ENCODE peak calls at places on chromosomes 12 and 14, in eight cellular contexts. D, G, X, J, Y, L, Q and U are unnamed samples. For H3K4me1, the result is how much of the 10 kb centered on the place peaks cover.

GRCh38 chr14:76446486-76446885 is 70.5 kb downstream of the ESRRB start:
- DNase-seq in Y (no peak), J (no peak), D (no peak), Q (peak), X (no peak), G (no peak), L (no peak), U (no peak)

GRCh38 chr12:89525824-89526770 is at the start of gene POC1B:
- DNase-seq in Q (peak), G (peak), J (peak), D (peak), L (peak), X (peak), Y (peak), U (peak)

GRCh38 chr14:56274556-56274955 is 156.3 kb downstream of the PELI2 start:
- DNase-seq in L (peak), Q (no peak), D (no peak), G (no peak), X (no peak), J (no peak), Y (no peak), U (no peak)

GRCh38 chr14:61756135-61756534 is 6.1 kb upstream of the SNAPC1 start:
- DNase-seq in Q (no peak), J (no peak), L (no peak), Y (no peak), D (no peak), X (no peak), G (no peak), U (no peak)

GRCh38 chr14:69087061-69087461 is 65.9 kb downstream of the DCAF5 start:
- DNase-seq in X (no peak), Q (no peak), L (peak), J (no peak), D (peak), Y (no peak), G (no peak), U (no peak)

GRCh38 chr14:89922549-89922907 is 32.0 kb downstream of the EFCAB11 start:
- DNase-seq in X (no peak), L (no peak), J (no peak), G (no peak), Q (no peak), Y (no peak), D (no peak), U (no peak)

GRCh38 chr12:1808798-1809480 is 11.4 kb upstream of the LRTM2 start:
- DNase-seq in D (no peak), J (no peak), Y (peak), Q (no peak), L (no peak), X (no peak), G (no peak), U (no peak)

GRCh38 chr12:22312336-22312735 is 22.2 kb downstream of the ST8SIA1 start:
- DNase-seq in X (no peak), Q (no peak), Y (no peak), L (peak), J (no peak), D (peak), G (no peak), U (no peak)

GRCh38 chr14:79036506-79036905 is 866.3 kb downstream of the NRXN3 start:
- DNase-seq in J (no peak), G (no peak), L (no peak), Y (no peak), X (no peak), Q (no peak), D (no peak), U (no peak)

GRCh38 chr12:51051787-51052186 is 3.7 kb downstream of the LETMD1 start:
- DNase-seq in Q (no peak), G (no peak), Y (no peak), L (no peak), J (no peak), X (no peak), D (no peak), U (no peak)

GRCh38 chr12:58393152-58393551 is 451.8 kb downstream of the ATP23 start:
- DNase-seq in L (peak), Q (no peak), Y (no peak), J (no peak), D (peak), X (no peak), G (no peak), U (no peak)

GRCh38 chr14:92645841-92646478 is 102.5 kb downstream of the LGMN start:
- DNase-seq in L (peak), J (no peak), G (no peak), D (peak), Y (no peak), Q (no peak), X (no peak), U (no peak)

GRCh38 chr12:13099066-13099909 is 4.2 kb downstream of the GSG1 start:
- DNase-seq in J (no peak), G (peak), D (no peak), Q (no peak), Y (no peak), L (peak), X (no peak), U (peak)
- H3K9ac ChIP-seq in J (no peak), G (peak), D (peak), Q (peak), Y (no peak), L (peak), X (no peak), U (peak)

GRCh38 chr14:57641776-57642175 is 148.1 kb upstream of the CCDC198 start:
- DNase-seq in D (no peak), Y (no peak), Q (no peak), J (no peak), L (no peak), G (no peak), X (no peak), U (no peak)
- H3K4me1 ChIP-seq in D (under half), Y (under half), Q (under half), J (under half), L (under half), G (under half), X (under half), U (under half)

DNA sequence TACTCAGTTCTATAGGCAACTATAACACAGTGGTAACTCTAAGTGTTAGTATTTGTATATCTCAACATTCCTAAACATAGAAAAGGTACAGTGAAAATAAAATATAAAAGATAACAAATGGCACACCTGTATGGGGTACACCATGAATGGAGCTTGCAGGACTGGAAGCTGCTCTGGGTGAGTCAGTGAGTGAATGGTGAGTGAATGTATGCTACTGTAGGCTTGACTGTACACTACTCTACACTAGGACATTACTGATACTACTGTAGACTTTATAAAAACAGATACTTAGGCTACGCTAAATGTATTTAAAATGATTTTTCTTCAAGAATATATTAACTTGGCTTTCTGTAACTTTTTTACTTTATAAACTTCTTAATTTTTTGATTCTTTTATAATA is 25.5 kb downstream of the TEAD4 start:
- DNase-seq in L (no peak), D (no peak), Q (no peak), G (no peak), X (no peak), Y (no peak), J (no peak), U (no peak)
- H3K9ac ChIP-seq in L (no peak), D (no peak), Q (no peak), G (no peak), X (no peak), Y (no peak), J (no peak), U (no peak)

GRCh38 chr14:91300957-91301356 is 56.5 kb upstream of the GPR68 start:
- DNase-seq in Q (no peak), J (no peak), X (no peak), Y (no peak), D (no peak), L (peak), G (no peak), U (no peak)

GRCh38 chr14:91303924-91304229 is 59.4 kb upstream of the GPR68 start:
- DNase-seq in Q (no peak), D (no peak), G (no peak), X (no peak), L (no peak), Y (no peak), J (no peak), U (no peak)

GRCh38 chr14:91302391-91302790 is 57.9 kb upstream of the GPR68 start:
- DNase-seq in G (no peak), Y (no peak), L (no peak), J (no peak), X (no peak), D (no peak), Q (no peak), U (no peak)

GRCh38 chr14:91305650-91306431 is 61.3 kb upstream of the GPR68 start:
- DNase-seq in D (no peak), X (no peak), J (peak), Y (peak), L (no peak), Q (no peak), G (no peak), U (no peak)

GRCh38 chr14:91303091-91303923 is 58.8 kb upstream of the GPR68 start:
- DNase-seq in J (peak), Y (no peak), X (peak), G (peak), D (no peak), L (peak), Q (peak), U (peak)
- H3K4me1 ChIP-seq in J (under half), Y (under half), X (under half), G (under half), D (under half), L (under half), Q (under half), U (under half)

GRCh38 chr14:102092806-102093205 is 6.0 kb upstream of the HSP90AA1 start:
- DNase-seq in Q (no peak), X (no peak), D (no peak), G (no peak), L (no peak), Y (no peak), J (no peak), U (no peak)

GRCh38 chr14:102095871-102096568 is 9.2 kb upstream of the HSP90AA1 start:
- DNase-seq in Q (peak), Y (no peak), J (peak), X (no peak), G (no peak), L (no peak), D (no peak), U (no peak)

GRCh38 chr14:102095231-102095870 is 8.5 kb upstream of the HSP90AA1 start:
- DNase-seq in D (peak), Y (no peak), Q (no peak), J (peak), G (no peak), X (no peak), L (peak), U (no peak)

GRCh38 chr14:102096569-102097188 is 9.8 kb upstream of the HSP90AA1 start:
- DNase-seq in D (peak), L (peak), Y (peak), J (peak), X (peak), Q (peak), G (peak), U (peak)

DNA sequence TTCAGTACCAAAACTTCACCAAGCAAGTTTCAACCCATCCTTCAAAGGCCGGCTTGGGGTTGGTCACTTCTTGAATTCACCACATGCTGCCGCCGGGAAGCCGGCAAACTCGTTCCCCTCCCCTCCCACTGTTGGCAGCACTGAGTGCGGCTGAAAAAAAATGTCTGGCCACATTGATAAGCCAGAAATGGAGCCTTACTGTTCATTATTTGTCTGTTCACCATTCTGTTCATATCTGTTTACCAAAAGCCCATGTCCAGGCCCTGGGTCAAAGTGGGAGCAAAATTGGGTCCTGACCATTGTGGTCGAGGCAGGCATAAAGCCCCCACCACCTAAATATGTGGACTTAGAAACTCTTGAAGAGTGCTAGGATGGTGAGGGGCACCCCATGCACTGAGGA is 7.3 kb upstream of the HSP90AA1 start:
- DNase-seq in Q (no peak), X (no peak), D (no peak), G (no peak), J (peak), Y (no peak), L (no peak), U (no peak)
- H3K9ac ChIP-seq in Q (no peak), X (no peak), D (no peak), G (no peak), J (no peak), Y (no peak), L (no peak), U (no peak)

DNA sequence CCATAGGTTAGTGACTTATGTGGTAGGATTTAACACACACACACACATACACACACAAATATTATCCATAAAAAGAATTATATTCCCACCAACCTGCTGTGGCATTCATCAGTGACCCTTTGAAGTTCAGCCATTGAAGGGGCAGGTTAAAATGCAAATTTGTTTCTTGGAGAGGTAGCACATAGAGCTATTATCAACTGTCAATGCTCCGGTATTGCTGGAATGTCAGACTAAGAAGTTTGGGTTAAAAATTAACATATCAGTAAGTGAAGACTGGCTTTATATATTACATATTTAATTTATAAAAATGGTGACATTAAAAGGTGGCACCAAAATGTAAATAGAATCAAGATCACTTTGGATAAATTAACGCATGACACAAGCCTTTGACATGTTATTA is 207.3 kb downstream of the DAD1 start:
- DNase-seq in J (no peak), X (no peak), Y (no peak), G (no peak), D (no peak), Q (no peak), L (no peak), U (no peak)
- H3K4me1 ChIP-seq in J (half or more), X (under half), Y (under half), G (under half), D (under half), Q (under half), L (under half), U (under half)

GRCh38 chr14:105168093-105168420 is 519 bp downstream of the JAG2 start:
- DNase-seq in Y (no peak), L (no peak), Q (peak), J (no peak), D (no peak), X (no peak), G (no peak), U (no peak)

GRCh38 chr14:105165761-105166485 is 2.7 kb downstream of the JAG2 start:
- DNase-seq in Y (no peak), J (no peak), L (no peak), G (no peak), D (no peak), X (no peak), Q (no peak), U (no peak)

GRCh38 chr14:105167303-105168092 is 1.1 kb downstream of the JAG2 start:
- DNase-seq in Y (no peak), J (peak), G (no peak), D (no peak), X (no peak), Q (peak), L (peak), U (no peak)

GRCh38 chr14:105165134-105165704 is 3.4 kb downstream of the JAG2 start:
- DNase-seq in D (no peak), X (no peak), J (no peak), Y (no peak), Q (no peak), G (no peak), L (no peak), U (peak)

GRCh38 chr14:105166571-105167302 is 1.8 kb downstream of the JAG2 start:
- DNase-seq in X (no peak), J (no peak), D (no peak), L (no peak), G (no peak), Y (no peak), Q (no peak), U (no peak)
- H3K9ac ChIP-seq in X (peak), J (no peak), D (no peak), L (no peak), G (peak), Y (no peak), Q (no peak), U (no peak)

DNA sequence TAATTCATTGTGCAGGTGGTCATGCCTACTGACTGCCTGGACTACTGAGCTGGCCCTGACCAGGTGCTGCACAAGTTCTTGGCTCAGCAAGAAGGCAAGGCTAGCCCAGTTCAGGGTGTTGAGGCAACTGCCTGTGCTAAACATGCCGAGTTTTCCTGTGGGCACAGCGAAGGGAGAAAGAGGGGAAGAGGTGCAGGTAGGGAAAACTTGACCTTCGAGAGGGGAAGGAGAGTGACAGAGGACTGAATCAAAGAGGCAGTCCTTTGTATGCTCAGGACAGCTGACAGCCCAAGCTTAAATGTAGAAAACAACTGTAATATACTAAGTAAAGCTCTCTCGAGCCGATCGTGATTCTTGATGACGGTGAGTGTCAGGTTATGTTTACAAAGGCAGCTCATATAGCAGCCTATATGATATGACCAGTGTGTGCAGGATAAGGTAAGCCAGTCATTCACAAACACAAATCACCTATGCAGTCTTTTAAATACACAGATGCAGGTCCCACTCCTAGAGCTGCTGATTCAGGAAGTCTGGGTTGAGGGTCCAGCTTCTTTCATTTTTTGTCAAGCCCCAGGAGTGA is 2.6 kb downstream of the IRAK3 start:
- DNase-seq in L (no peak), X (no peak), G (no peak), D (no peak), Q (no peak), J (peak), Y (no peak), U (no peak)
- H3K4me1 ChIP-seq in L (under half), X (under half), G (under half), D (under half), Q (under half), J (under half), Y (under half), U (under half)

GRCh38 chr14:35387713-35388579 is 16.6 kb downstream of the NFKBIA start:
- DNase-seq in Y (peak), L (no peak), Q (no peak), G (no peak), J (peak), D (no peak), X (no peak), U (no peak)
- H3K9ac ChIP-seq in Y (no peak), L (no peak), Q (no peak), G (no peak), J (no peak), D (no peak), X (no peak), U (no peak)

DNA sequence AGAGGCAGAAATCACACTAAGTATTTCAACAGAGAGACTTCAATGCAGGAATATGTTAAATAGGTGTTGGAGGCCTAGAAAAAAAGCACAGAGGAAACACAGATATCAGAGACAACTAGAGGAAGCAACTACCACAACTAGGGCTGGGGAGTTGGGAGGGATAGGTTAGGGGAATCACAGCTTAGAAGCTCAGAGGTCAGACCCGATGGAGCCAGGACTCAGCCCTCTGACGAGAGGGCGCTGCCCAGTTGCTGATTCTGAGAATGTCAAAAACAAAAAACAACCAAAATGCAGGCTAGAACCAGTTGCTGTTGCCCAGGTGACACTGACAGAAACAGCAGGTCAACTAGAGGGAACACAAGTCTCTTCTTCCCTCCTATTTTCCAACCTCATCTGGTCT is 2.9 kb upstream of the GARIN2 start:
- DNase-seq in D (no peak), Y (no peak), G (no peak), Q (no peak), X (no peak), L (no peak), J (no peak), U (no peak)
- H3K4me1 ChIP-seq in D (under half), Y (under half), G (under half), Q (under half), X (under half), L (under half), J (under half), U (under half)